ENCODE peak calls at places on chromosome 17, in six cellular contexts. X is lower leg skin, C is A549, N is testis, B is BE2C, O is fibroblast of villous mesenchyme. I is an unnamed sample.

GRCh38 chr17:19579192-19579668 is 45.6 kb downstream of the SLC47A1 start:
- DNase-seq in N (peak), O (no peak), B (no peak), C (no peak), X (no peak), I (no peak)

GRCh38 chr17:50055426-50056216 is at the start of gene ITGA3:
- DNase-seq in X (peak), C (peak), O (peak), N (peak), B (peak), I (peak)

GRCh38 chr17:40293363-40293762 is 5.7 kb downstream of the CDC6 start:
- DNase-seq in X (no peak), B (no peak), O (no peak), N (peak), C (no peak), I (no peak)

GRCh38 chr17:41615454-41615853 is 2.9 kb upstream of the KRT16 start:
- DNase-seq in N (no peak), X (no peak), C (peak), O (no peak), B (no peak), I (no peak)

GRCh38 chr17:80163315-80163714 is 6.5 kb upstream of the CARD14 start:
- DNase-seq in O (no peak), B (no peak), X (no peak), C (no peak), N (no peak), I (no peak)

GRCh38 chr17:74956093-74956492 is 16.5 kb downstream of the HID1 start:
- DNase-seq in N (no peak), B (no peak), O (no peak), C (no peak), X (no peak), I (no peak)

GRCh38 chr17:56358651-56359050 is 205.4 kb downstream of the ANKFN1 start:
- DNase-seq in N (no peak), C (no peak), O (no peak), B (no peak), X (no peak), I (no peak)

GRCh38 chr17:49861150-49861884 is 13.4 kb upstream of the TAC4 start:
- DNase-seq in N (peak), X (no peak), O (peak), C (peak), B (peak), I (no peak)

GRCh38 chr17:78999056-78999768 is 10.4 kb downstream of the CANT1 start:
- DNase-seq in B (no peak), N (peak), X (peak), C (no peak), O (no peak), I (no peak)

GRCh38 chr17:75832652-75833400 is 11.4 kb downstream of the UNC13D start:
- DNase-seq in B (no peak), C (no peak), N (no peak), O (no peak), X (no peak), I (no peak)

GRCh38 chr17:77735051-77735340 is 223.5 kb upstream of the TNRC6C start:
- DNase-seq in O (no peak), B (no peak), N (no peak), C (no peak), X (peak), I (no peak)

GRCh38 chr17:7479389-7480192 is at the start of gene ZBTB4:
- DNase-seq in B (peak), O (peak), C (peak), X (peak), N (peak), I (no peak)

GRCh38 chr17:42453544-42453943 is 5.1 kb upstream of the ATP6V0A1 start:
- DNase-seq in N (no peak), O (no peak), B (no peak), C (no peak), X (no peak), I (no peak)

GRCh38 chr17:50429793-50430192 is 3.8 kb downstream of the ACSF2 start:
- DNase-seq in N (no peak), B (no peak), X (no peak), O (no peak), C (no peak), I (no peak)

GRCh38 chr17:28493467-28493866 is 12.7 kb upstream of the FOXN1 start:
- DNase-seq in N (no peak), B (no peak), X (no peak), C (no peak), O (peak), I (no peak)

GRCh38 chr17:77400445-77400870 is 259.7 kb downstream of the SEC14L1 start:
- DNase-seq in C (no peak), B (peak), N (no peak), X (no peak), O (peak), I (no peak)

GRCh38 chr17:47210105-47210504 is 957 bp downstream of the MYL4 start:
- DNase-seq in C (no peak), O (no peak), X (no peak), B (no peak), N (no peak), I (no peak)

GRCh38 chr17:65733314-65733713 is 171.9 kb upstream of the AXIN2 start:
- DNase-seq in O (no peak), N (no peak), X (no peak), C (no peak), B (no peak), I (no peak)

GRCh38 chr17:76866774-76867577 is 1.2 kb upstream of the MGAT5B start:
- DNase-seq in B (peak), N (no peak), C (no peak), X (no peak), O (peak), I (no peak)

GRCh38 chr17:8122923-8123694 is 797 bp downstream of the HES7 start:
- DNase-seq in B (no peak), C (peak), X (peak), N (no peak), O (peak), I (no peak)

GRCh38 chr17:40901981-40902862 is 17.2 kb upstream of the KRT20 start:
- DNase-seq in B (no peak), N (no peak), X (no peak), O (peak), C (peak), I (no peak)

GRCh38 chr17:31488264-31488981 is 96.9 kb downstream of the RAB11FIP4 start:
- DNase-seq in X (no peak), N (peak), C (no peak), B (no peak), O (no peak), I (no peak)

DNA sequence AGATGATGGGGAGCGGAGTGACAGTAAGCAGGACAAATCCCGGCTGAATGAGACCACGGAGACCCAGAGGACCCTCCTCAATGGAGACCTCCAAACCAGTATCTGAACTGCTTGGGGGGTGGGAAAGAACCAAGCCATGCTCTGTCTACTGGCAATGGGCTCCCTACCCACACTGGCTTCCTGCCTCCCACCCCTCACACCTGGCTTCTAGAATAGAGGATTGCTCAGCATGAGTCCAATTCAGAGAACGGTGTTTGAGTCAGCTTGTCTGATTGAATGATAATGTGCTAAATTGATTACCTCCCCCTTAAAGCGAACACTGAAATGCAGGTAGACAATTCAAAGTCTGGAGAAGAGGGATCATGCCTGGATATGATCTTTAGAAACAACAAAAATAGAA is 5.5 kb downstream of the SSTR2 start:
- DNase-seq in X (no peak), N (no peak), B (no peak), O (no peak), C (no peak), I (no peak)
- TF ChIP-seq CTCF in X (no peak), N (no peak), B (no peak), O (no peak), C (no peak), I (no peak)

DNA sequence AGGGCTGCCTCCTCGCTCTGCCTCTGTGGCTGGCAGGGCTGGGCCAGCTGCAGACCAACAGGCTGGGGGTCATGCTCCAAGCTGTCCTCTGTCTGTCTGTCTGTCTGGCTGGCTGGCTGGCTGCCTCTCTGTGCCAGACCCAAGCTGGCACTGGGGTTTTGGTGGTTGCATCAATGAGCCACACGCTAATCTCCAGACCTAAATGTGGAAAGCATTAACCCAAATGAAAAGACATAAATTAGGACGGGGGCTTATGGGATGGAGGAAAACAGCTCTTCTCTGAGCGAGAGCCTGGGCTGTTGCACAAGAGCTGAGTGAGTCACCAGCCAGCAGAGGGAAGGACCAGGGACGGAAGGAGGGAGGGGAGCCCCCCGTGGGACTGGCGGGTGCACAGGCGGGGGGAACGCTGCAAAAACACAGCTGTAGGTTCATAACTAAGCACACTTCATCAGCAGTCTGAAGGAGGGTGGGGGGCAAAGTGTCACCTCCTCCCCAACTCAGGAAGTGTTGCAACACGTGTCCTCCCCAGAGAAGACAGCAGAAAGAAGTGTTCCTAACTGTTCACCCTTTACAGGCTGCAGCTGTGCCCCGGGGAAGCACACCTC is 83.4 kb downstream of the GAS7 start:
- DNase-seq in O (peak), X (peak), B (no peak), C (peak), N (peak), I (peak)
- H3K4me3 ChIP-seq in O (peak), X (no peak), B (no peak), C (peak), N (no peak), I (peak)

DNA sequence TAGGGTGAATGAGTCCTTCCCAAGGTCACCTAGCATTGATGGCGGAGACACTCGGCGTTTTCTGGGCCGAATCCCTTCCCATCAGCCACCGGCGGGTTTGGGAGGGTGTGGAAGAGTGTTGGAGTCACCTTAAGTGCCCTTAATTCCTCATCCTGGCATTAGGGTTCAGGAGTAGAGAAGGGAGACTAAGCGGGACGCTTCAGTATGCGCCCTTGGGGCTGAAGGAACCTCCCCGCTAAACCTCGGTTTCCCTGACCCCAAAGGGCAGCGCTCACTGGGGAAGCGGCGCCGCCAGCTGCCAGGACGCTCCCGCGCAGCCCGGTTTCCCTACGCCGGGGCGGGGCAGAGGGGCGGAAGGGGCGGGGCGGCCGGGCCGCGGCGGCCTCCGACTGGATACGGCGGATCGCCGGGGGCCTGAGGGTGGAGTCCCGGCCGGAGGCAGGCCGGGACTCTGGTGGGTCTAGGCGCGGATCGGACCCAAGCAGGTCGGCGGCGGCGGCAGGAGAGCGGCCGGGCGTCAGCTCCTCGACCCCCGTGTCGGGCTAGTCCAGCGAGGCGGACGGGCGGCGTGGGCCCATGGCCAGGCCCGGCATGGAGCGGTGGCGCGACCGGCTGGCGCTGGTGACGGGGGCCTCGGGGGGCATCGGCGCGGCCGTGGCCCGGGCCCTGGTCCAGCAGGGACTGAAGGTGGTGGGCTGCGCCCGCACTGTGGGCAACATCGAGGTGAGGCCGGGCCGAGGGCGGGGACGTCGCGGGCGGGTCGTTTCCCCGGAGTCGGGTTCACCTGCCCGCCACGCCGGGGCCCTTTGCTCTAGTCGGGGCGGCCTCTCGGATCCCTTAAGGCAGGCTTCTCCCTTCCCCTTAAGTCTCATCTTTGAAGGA is at the start of gene DHRS11:
- DNase-seq in O (peak), N (peak), C (peak), X (peak), B (peak), I (no peak)
- TF ChIP-seq CTCF in O (no peak), N (no peak), C (peak), X (no peak), B (no peak), I (no peak)

DNA sequence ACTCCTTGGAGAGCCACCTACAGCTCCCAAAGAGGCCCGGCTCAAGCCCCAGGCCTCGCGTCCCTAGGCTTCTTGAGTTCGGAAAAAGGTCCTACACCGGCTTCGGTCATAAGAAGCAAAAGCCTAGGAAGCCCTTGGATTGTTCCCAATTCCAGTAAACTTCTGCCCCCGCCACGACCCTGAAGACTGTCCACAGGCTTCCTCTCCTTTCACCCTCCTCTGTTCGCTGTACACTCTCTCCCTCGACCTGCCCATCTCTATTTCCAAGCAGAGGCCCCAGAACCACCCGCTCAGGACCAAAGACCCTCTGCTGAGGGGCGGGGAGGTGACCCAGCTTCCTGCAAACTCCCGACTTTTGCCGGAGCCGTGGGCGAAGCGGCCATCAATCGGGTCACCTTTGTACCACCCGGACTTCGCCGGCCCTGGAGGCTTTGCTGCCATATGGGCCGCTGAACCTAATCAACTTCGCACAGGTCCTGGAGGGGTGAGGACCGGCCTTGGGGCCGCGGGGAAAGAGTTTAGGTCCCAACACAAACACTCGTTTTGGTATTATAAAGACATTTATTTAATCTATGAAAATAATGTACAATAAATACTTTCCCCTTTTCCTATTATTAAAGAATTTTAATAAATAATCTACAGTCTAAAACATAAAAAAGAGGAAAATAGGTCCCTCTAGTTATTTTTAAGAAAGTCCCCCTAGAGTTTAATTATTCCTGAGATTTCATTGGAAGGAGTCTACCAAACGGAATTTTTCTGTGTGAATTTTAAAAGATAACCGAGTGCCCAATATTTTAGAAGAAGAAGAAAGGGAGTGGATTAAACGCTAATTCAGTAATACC is 2.6 kb downstream of the HOXB2 start:
- DNase-seq in B (no peak), C (no peak), X (no peak), N (peak), O (peak), I (no peak)
- H3K4me3 ChIP-seq in B (no peak), C (peak), X (peak), N (peak), O (peak), I (peak)

I was measured in retinal pigment epithelial cell.